ENCODE peak calls at places on chromosomes 3 and 15, in eight cellular contexts. M is epithelial cell of esophagus, Y is upper lobe of right lung, G is neural progenitor cell, S is dorsolateral prefrontal cortex, I is coronary artery, K is right atrium auricular region, A is A549. J is an unnamed sample.

GRCh38 chr3:97820780-97821179 is 1.0 kb upstream of the CRYBG3 start:
- DNase-seq in M (no peak), I (no peak), K (no peak), Y (no peak), S (no peak), A (no peak), G (no peak), J (no peak)

GRCh38 chr3:25870452-25870851 is 80.6 kb downstream of the OXSM start:
- DNase-seq in M (peak), K (no peak), I (no peak), G (no peak), S (no peak), A (no peak), Y (no peak), J (peak)

GRCh38 chr3:66053009-66053782 is 14.5 kb upstream of the MAGI1 start:
- DNase-seq in A (no peak), K (no peak), I (no peak), M (no peak), S (no peak), G (no peak), Y (no peak), J (peak)

GRCh38 chr15:35444557-35445204 is 101.3 kb downstream of the DPH6 start:
- DNase-seq in S (no peak), M (peak), G (peak), I (no peak), A (peak), K (no peak), Y (no peak), J (peak)

GRCh38 chr3:69542265-69543079 is 156.6 kb upstream of the FRMD4B start:
- DNase-seq in A (peak), K (no peak), S (peak), I (no peak), G (peak), M (peak), Y (peak), J (no peak)

GRCh38 chr15:27070816-27071215 is 99.8 kb downstream of the GABRG3 start:
- DNase-seq in Y (no peak), G (no peak), S (no peak), M (no peak), K (no peak), A (no peak), I (no peak), J (no peak)

GRCh38 chr3:49414753-49415152 is 2.5 kb downstream of the TCTA start:
- DNase-seq in A (no peak), S (no peak), I (no peak), M (no peak), G (no peak), Y (no peak), K (no peak), J (no peak)

GRCh38 chr3:197793246-197793645 is 2.2 kb downstream of the LRCH3 start:
- DNase-seq in Y (no peak), G (no peak), A (no peak), I (no peak), S (no peak), K (no peak), M (peak), J (peak)

GRCh38 chr15:93900476-93901400 is 330.6 kb upstream of the MCTP2 start:
- DNase-seq in M (no peak), G (no peak), I (no peak), S (no peak), Y (no peak), A (no peak), K (no peak), J (no peak)

GRCh38 chr15:88894819-88895767 is at the start of gene HAPLN3:
- DNase-seq in M (peak), I (no peak), A (peak), S (no peak), Y (no peak), G (peak), K (no peak), J (peak)

GRCh38 chr3:9420850-9421549 is 23.6 kb downstream of the SETD5 start:
- DNase-seq in Y (no peak), G (no peak), A (peak), M (peak), I (no peak), S (no peak), K (no peak), J (peak)

GRCh38 chr15:50224606-50225005 is 40.9 kb downstream of the HDC start:
- DNase-seq in G (no peak), Y (no peak), I (no peak), M (peak), K (no peak), A (no peak), S (no peak), J (peak)

GRCh38 chr3:178778579-178778978 is 242.3 kb downstream of the KCNMB2 start:
- DNase-seq in S (no peak), I (no peak), M (peak), K (no peak), A (no peak), Y (no peak), G (no peak), J (no peak)

GRCh38 chr15:96972201-96972600 is 641.7 kb downstream of the NR2F2 start:
- DNase-seq in I (no peak), Y (no peak), G (no peak), S (no peak), K (no peak), M (no peak), A (no peak), J (no peak)

GRCh38 chr15:46386356-46386755 is 751.5 kb downstream of the SQOR start:
- DNase-seq in K (no peak), Y (no peak), A (no peak), I (no peak), G (no peak), S (no peak), M (no peak), J (no peak)

GRCh38 chr3:13548696-13549512 is at the start of gene FBLN2:
- DNase-seq in K (no peak), I (no peak), Y (peak), A (no peak), S (no peak), M (peak), G (peak), J (peak)

GRCh38 chr3:124119056-124119721 is 127.3 kb upstream of the ROPN1 start:
- DNase-seq in K (no peak), G (no peak), S (no peak), I (no peak), A (peak), Y (no peak), M (peak), J (peak)

GRCh38 chr3:171390531-171390930 is 69.7 kb downstream of the TNIK start:
- DNase-seq in S (no peak), I (no peak), M (no peak), A (no peak), G (no peak), K (no peak), Y (no peak), J (no peak)

GRCh38 chr15:45612790-45613415 is 21.9 kb upstream of the SQOR start:
- DNase-seq in Y (no peak), S (no peak), M (peak), I (no peak), G (no peak), A (no peak), K (no peak), J (peak)

GRCh38 chr15:37789881-37790280 is 144.6 kb upstream of the TMCO5A start:
- DNase-seq in A (no peak), Y (no peak), I (no peak), M (peak), K (no peak), G (no peak), S (no peak), J (peak)

GRCh38 chr15:36584511-36584910 is 5.1 kb downstream of the CDIN1 start:
- DNase-seq in S (no peak), Y (no peak), M (no peak), A (no peak), G (no peak), I (no peak), K (no peak), J (no peak)

GRCh38 chr3:14411988-14412387 is 9.6 kb downstream of the SLC6A6 start:
- DNase-seq in M (no peak), A (peak), K (no peak), Y (no peak), G (peak), S (no peak), I (no peak), J (no peak)

GRCh38 chr3:189554868-189555557 is 76.2 kb upstream of the TP63 start:
- DNase-seq in M (no peak), K (no peak), I (no peak), A (no peak), Y (peak), S (no peak), G (no peak), J (no peak)

GRCh38 chr3:72008226-72008996 is 223.5 kb upstream of the PROK2 start:
- DNase-seq in S (no peak), I (no peak), A (no peak), Y (no peak), G (no peak), M (no peak), K (no peak), J (peak)

GRCh38 chr15:46848704-46849103 is 868.6 kb upstream of the SEMA6D start:
- DNase-seq in A (no peak), K (no peak), I (no peak), G (no peak), S (no peak), M (peak), Y (no peak), J (peak)

GRCh38 chr15:58267026-58267425 is 128.8 kb downstream of the AQP9 start:
- DNase-seq in A (no peak), I (no peak), G (no peak), S (no peak), K (no peak), M (peak), Y (no peak), J (no peak)

GRCh38 chr15:58273104-58273503 is 134.9 kb downstream of the AQP9 start:
- DNase-seq in G (no peak), K (no peak), I (no peak), S (no peak), A (no peak), Y (no peak), M (no peak), J (no peak)

GRCh38 chr15:58271410-58271809 is 133.2 kb downstream of the AQP9 start:
- DNase-seq in G (no peak), M (no peak), Y (no peak), S (no peak), K (no peak), I (no peak), A (no peak), J (no peak)

GRCh38 chr15:58268746-58269145 is 130.6 kb downstream of the AQP9 start:
- DNase-seq in I (no peak), Y (no peak), G (no peak), A (no peak), S (no peak), M (peak), K (no peak), J (no peak)

DNA sequence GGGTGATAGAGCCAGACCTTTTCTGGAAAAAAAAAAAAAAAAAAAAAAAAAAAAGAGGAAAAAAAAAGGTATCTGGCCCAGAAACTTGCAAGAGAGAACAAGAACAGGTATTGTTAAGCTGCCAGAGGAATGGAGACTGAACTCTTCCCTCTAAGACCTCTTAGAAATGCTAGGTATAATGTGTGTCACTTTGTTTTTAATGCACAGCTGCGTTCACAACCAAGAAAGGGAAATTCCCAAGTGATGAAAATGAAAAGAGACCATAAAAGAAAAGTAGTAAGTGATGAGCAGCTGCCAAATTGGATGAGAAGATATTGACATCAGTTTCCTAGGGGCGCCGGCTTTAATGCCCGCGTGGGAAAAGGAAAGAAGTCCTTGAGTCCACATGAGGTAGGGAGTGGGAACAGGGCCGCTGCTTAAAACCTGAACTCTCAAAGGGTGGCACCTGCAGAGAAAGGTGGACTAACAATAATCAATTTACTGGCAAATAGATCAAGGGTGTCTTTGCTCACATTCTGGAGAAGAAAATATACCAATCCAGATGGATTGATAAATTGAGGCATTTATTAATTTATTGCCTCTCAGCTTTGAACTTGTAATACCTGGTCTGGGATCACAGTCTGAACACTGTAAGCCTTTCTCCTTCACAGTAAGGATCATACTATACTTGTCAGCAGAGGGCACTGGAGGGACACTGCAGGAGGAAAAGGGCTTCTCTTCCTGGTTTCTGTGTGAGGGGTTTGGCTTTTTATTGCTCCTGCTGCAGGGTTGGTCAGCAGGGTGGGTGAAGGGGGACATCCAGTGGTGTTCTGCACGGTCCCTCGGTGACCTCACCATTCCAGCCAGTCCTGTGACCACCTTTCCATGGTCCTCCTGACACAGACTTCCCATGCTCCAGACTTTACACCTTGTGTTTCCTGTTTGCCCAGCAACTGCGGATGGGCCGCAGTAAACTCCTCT is 131.6 kb downstream of the AQP9 start:
- DNase-seq in Y (no peak), G (peak), I (no peak), K (no peak), A (peak), M (peak), S (peak), J (peak)
- H3K4me3 ChIP-seq in Y (no peak), G (no peak), I (no peak), K (no peak), A (no peak), M (no peak), S (no peak), J (no peak)

DNA sequence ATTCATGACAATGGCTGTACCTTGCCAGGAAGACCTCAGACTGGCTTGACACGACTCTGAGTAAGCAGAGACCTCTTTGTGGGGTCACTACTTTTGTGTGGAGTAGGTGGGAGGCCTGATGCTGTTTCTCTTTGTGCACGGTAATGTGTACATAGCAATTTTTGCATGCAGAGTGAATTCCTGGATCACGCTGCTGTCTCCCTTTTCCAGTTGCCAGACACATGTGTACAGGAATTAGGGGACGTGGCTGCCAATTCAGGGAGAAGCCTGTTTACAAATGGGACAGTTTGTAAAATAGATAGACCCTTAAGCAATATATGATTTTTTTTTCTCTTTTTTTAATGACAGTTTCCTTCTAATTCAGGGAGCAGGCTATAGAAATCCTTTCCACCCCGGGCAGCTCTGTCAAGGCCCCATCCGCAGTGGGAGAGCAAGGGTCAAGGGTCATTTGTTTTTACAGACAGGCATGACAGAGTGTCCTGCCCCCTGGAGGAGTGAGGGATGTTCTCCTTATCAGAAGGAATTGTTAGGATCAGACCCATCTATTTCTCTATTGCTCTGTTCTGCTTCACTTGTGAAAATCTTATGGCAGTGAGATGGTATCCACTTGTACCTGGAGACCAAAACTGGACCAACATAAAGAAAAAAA is 4.7 kb downstream of the CACNA1D start:
- DNase-seq in G (peak), Y (no peak), S (no peak), M (no peak), A (no peak), I (no peak), K (no peak), J (no peak)
- TF ChIP-seq CTCF in G (peak), Y (no peak), S (no peak), M (no peak), A (peak), I (no peak), K (no peak), J (no peak)

DNA sequence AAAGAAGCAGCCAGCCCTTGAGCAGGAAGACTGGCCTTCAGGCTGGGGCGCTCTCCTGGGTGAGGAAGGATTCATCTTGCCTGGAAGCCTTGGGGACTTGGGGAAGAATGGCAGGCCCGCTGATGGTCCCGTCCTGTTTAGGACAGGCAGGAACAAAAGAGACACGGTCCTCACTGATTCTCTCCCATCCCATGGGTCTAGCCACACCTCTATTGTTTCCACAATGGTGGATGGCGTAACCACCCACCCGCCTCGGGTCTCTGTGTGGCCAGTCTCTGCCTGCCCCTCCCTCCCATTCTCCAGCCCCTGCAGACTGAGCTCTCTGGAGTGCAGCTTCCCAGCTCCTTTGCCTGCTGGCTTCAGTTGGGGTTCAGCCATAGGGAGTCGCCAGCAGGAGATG is 284.3 kb downstream of the UACA start:
- DNase-seq in Y (no peak), K (no peak), G (no peak), M (no peak), I (no peak), A (no peak), S (no peak), J (no peak)
- H3K4me3 ChIP-seq in Y (no peak), K (no peak), G (no peak), M (no peak), I (no peak), A (no peak), S (no peak), J (no peak)

GRCh38 chr3:73623996-73624362 is 762 bp downstream of the PDZRN3 start:
- DNase-seq in I (no peak), M (peak), K (no peak), A (no peak), Y (no peak), S (peak), G (peak), J (peak)
- TF ChIP-seq CTCF in I (no peak), M (peak), K (peak), A (no peak), Y (no peak), S (peak), G (peak), J (no peak)

GRCh38 chr3:122562923-122563716 is 980 bp downstream of the PARP9 start:
- DNase-seq in K (no peak), A (no peak), S (no peak), Y (no peak), M (no peak), I (no peak), G (no peak), J (no peak)
- H3K4me3 ChIP-seq in K (peak), A (peak), S (peak), Y (peak), M (no peak), I (peak), G (no peak), J (peak)

GRCh38 chr3:47008851-47009224 is 29.4 kb downstream of the NBEAL2 start:
- DNase-seq in A (no peak), G (no peak), M (no peak), I (no peak), K (no peak), Y (no peak), S (no peak), J (no peak)

GRCh38 chr3:47010050-47010712 is 30.7 kb downstream of the NBEAL2 start:
- DNase-seq in M (no peak), Y (peak), I (peak), K (no peak), A (no peak), S (no peak), G (no peak), J (no peak)

GRCh38 chr3:47010910-47011309 is 31.4 kb downstream of the NBEAL2 start:
- DNase-seq in I (no peak), G (no peak), Y (no peak), M (no peak), S (no peak), A (no peak), K (no peak), J (no peak)

GRCh38 chr3:47008258-47008671 is 28.8 kb downstream of the NBEAL2 start:
- DNase-seq in S (no peak), A (no peak), I (peak), M (no peak), K (no peak), G (no peak), Y (peak), J (no peak)

DNA sequence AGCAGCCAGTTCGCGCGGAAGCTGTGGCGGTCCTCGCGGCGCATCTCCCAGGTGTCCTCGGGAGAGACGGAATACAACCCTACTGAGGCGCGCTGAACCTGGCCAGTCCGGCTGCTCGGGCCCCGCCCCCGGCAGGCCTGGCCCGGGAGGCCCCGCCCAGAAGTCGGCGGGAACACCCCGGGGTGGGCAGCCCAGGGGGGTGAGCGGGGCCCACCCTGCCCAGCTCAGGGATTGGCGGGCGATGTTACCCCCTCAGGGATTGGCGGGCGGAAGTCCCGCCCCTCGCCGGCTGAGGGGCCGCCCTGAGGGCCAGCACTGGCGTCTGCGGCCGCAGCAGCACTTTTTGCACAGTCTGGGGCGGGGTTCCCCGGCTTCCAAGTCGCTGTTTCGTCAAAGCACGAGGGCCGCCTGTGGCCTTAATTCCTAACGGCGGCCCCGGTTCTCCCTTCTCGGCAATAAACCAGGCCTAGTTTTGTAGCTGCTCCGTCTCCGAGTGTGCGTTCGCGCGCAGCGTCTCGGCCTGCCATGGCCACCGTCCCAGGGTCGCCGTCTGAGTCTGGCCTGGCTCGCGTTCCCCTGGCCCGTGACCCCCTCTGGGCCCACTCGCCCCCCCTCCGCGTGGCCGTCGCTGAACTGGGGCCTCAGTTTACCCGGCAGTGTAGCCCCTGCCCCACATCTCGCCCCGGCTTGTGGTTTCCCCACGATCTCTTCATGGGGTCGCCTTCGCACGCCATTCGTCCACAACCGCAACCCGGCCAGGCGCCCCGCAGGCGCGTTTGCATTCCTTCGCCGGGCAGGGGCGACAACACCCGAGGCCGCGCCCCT is 30.0 kb downstream of the NBEAL2 start:
- DNase-seq in A (no peak), I (peak), M (peak), Y (peak), K (peak), G (peak), S (peak), J (peak)
- TF ChIP-seq CTCF in A (no peak), I (no peak), M (no peak), Y (no peak), K (no peak), G (peak), S (peak), J (no peak)